ENCODE peak calls at places on chromosomes 16 and 17, in eight cellular contexts. X is astrocyte of the spinal cord, V is heart left ventricle, B is HFF-Myc, R is fibroblast of pulmonary artery, P is fibroblast of the aortic adventitia, I is colonic mucosa, F is mucosa of descending colon. Z is an unnamed sample.

GRCh38 chr17:32331243-32332040 is 10.5 kb downstream of the C17orf75 start:
- DNase-seq in F (no peak), R (no peak), V (no peak), B (no peak), I (no peak), X (no peak), P (no peak), Z (no peak)

GRCh38 chr16:50631249-50631984 is 49.7 kb downstream of the SNX20 start:
- DNase-seq in X (no peak), V (no peak), I (no peak), P (no peak), F (no peak), R (no peak), B (no peak), Z (no peak)

GRCh38 chr17:62110923-62111484 is 45.9 kb upstream of the MED13 start:
- DNase-seq in X (no peak), F (peak; percentile 38), R (no peak), V (no peak), B (no peak), I (peak; percentile 47), P (no peak), Z (no peak)

GRCh38 chr17:32461853-32462617 is 17.7 kb downstream of the PSMD11 start:
- DNase-seq in X (peak; percentile 55), V (peak; percentile 32), I (peak; percentile 60), P (peak; percentile 63), B (no peak), R (peak; percentile 67), F (peak; percentile 78), Z (no peak)

GRCh38 chr17:73088561-73088960 is 3.9 kb downstream of the SLC39A11 start:
- DNase-seq in I (no peak), P (no peak), F (no peak), R (no peak), X (no peak), B (no peak), V (no peak), Z (no peak)

GRCh38 chr17:50027639-50028206 is 28.2 kb upstream of the ITGA3 start:
- DNase-seq in X (peak; percentile 96), I (peak; percentile 56), B (peak; percentile 78), R (peak; percentile 93), P (peak; percentile 86), V (peak; percentile 56), F (peak; percentile 54), Z (peak; percentile 63)

GRCh38 chr17:8056976-8057625 is 18.2 kb downstream of the ALOX15B start:
- DNase-seq in V (no peak), P (no peak), B (no peak), R (no peak), F (no peak), I (no peak), X (no peak), Z (no peak)

GRCh38 chr16:67169642-67170167 is 633 bp upstream of the NOL3 start:
- DNase-seq in F (no peak), R (no peak), P (no peak), I (peak; percentile 58), V (no peak), X (no peak), B (no peak), Z (no peak)

GRCh38 chr17:8057691-8058114 is 18.8 kb downstream of the ALOX15B start:
- DNase-seq in V (no peak), B (peak; percentile 78), X (peak; percentile 71), I (peak; percentile 48), F (peak; percentile 63), R (peak; percentile 89), P (peak; percentile 84), Z (peak; percentile 40)

GRCh38 chr17:19460695-19461094 is 49.7 kb downstream of the RNF112 start:
- DNase-seq in P (peak; percentile 54), X (no peak), V (no peak), R (no peak), F (peak; percentile 41), B (no peak), I (peak; percentile 38), Z (no peak)

GRCh38 chr17:60720763-60721531 is 43.3 kb downstream of the BCAS3 start:
- DNase-seq in R (peak; percentile 86), I (peak; percentile 50), B (peak; percentile 49), P (peak; percentile 85), F (peak; percentile 70), X (peak; percentile 72), V (peak; percentile 18), Z (peak; percentile 41)

GRCh38 chr16:65121870-65122723 is at the start of gene CDH11:
- DNase-seq in R (peak; percentile 89), P (peak; percentile 89), V (peak; percentile 67), X (peak; percentile 91), B (no peak), F (no peak), I (peak; percentile 37), Z (peak; percentile 70)

GRCh38 chr17:50613596-50613995 is 21.1 kb upstream of the ABCC3 start:
- DNase-seq in X (no peak), P (peak; percentile 14), B (no peak), R (no peak), F (no peak), V (no peak), I (no peak), Z (no peak)

GRCh38 chr17:48612456-48612853 is 1.6 kb upstream of the HOXB7 start:
- DNase-seq in I (no peak), P (no peak), X (peak; percentile 61), B (no peak), R (no peak), V (no peak), F (no peak), Z (no peak)

GRCh38 chr17:29590261-29590978 is 972 bp upstream of the GIT1 start:
- DNase-seq in X (peak; percentile 53), F (peak; percentile 28), P (peak; percentile 66), B (no peak), I (no peak), R (peak; percentile 36), V (no peak), Z (no peak)

GRCh38 chr17:35087731-35088646 is 24.5 kb upstream of the RFFL start:
- DNase-seq in R (peak; percentile 52), V (peak; percentile 55), F (peak; percentile 84), B (no peak), I (peak; percentile 83), P (peak; percentile 49), X (peak; percentile 53), Z (no peak)
- TF ChIP-seq CTCF in R (peak; percentile 6), V (no peak), F (no peak), B (no peak), I (no peak), P (peak; percentile 13), X (no peak), Z (no peak)

GRCh38 chr16:10937068-10937859 is 5.0 kb downstream of the DEXI start:
- DNase-seq in P (no peak), I (no peak), F (no peak), V (peak; percentile 44), R (no peak), B (no peak), X (no peak), Z (no peak)
- H3K4me3 ChIP-seq in P (peak overlapping the region; percentile 38), I (no peak overlapping the region), F (no peak overlapping the region), V (peak overlapping the region; percentile 33), R (no peak overlapping the region), B (no peak overlapping the region), X (no peak overlapping the region), Z (no peak overlapping the region)

GRCh38 chr16:704552-705380 is 835 bp downstream of the FBXL16 start:
- DNase-seq in B (no peak), R (no peak), X (no peak), V (no peak), I (no peak), P (no peak), F (no peak), Z (no peak)
- TF ChIP-seq CTCF in B (no peak), R (no peak), X (no peak), V (no peak), I (no peak), P (no peak), F (no peak), Z (no peak)

DNA sequence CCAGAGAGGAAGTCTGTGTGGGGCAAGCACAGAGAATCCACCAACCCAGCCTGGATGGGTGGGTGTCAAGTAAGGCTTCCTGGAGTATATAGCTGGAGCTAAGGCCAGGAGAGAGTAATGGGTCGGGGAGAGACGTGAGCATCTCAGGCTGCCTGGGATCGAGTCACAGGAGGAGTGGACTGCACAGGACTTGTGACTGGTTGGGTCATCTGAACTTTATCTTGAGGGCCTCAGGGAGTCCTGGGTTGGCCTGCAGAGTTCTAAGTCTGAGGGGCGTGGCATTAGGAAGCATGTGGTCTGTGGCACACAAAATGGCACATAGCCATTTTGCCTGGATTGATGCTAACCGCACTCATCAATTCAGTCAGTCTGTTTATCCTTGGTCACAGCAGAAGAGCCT is 1.5 kb downstream of the PLA2G15 start:
- DNase-seq in I (no peak), V (peak; percentile 45), P (no peak), X (no peak), F (no peak), R (no peak), B (no peak), Z (no peak)
- H3K4me3 ChIP-seq in I (no peak overlapping the region), V (peak overlapping the region; percentile 96), P (no peak overlapping the region), X (no peak overlapping the region), F (no peak overlapping the region), R (no peak overlapping the region), B (no peak overlapping the region), Z (no peak overlapping the region)

DNA sequence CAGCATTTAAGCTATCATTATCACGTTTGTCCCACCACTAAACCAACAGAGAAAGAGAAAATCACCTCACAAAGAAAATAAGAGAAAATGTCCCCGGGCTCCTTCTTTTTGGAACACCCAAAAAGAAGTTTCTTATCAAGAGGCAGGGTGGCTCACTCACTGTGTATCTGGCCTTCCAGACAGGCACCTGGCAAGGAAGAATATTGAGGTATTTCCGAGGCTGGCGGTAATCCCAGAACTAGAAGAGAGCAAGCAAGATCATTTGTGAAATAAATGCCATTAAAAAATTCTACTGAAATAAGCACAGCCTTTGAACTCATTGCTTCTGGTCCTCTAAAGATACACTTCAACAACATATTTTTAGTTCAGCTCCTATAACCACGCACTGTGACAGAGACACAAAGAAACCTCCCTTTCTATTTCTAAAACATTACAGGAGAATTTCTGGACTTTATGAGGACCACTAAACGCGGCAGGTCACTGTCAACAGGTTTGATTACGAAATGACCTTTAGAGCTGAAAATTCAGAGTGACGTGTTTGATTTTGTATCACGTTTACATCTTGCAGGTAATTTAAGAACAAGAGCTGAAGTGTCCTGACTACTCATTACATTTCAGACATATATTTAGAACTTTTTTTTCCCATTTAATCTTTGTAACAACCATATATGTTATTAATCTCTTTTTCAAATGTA is 61.0 kb downstream of the WDR59 start:
- DNase-seq in V (no peak), X (no peak), B (no peak), P (peak; percentile 41), R (peak; percentile 12), I (no peak), F (no peak), Z (no peak)
- TF ChIP-seq CTCF in V (no peak), X (no peak), B (no peak), P (no peak), R (no peak), I (no peak), F (no peak), Z (no peak)

DNA sequence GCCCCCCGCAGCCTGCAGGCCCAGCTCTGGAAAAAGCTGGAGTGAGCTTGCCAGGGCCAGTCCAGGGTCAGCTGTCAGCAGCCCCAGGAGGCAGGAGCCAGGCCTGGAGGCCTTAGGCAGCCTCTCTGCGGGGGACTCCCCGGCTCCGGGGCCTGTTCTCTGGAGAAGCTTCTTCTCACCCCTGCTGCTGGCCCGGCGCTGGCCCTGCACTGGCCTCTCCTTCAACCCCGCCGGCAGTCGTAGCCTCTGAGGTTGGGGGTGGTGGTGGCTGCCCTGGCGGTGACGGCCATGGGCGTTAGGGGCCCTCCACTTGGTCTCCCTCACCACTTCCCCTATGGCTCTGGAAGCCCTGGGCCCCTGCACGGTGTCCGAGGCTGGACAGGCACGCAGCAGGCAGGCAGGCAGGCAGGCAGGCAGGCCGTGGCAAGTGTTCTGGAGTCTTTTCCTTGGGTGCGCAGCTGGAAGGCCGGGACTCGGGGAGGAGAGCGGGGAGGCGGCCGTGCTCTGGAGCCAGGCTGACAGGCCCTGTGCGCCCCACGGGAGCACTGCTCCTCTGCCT is 2.1 kb downstream of the FOXF1 start:
- DNase-seq in R (no peak), P (no peak), V (no peak), B (no peak), I (no peak), X (no peak), F (no peak), Z (no peak)
- H3K4me3 ChIP-seq in R (peak overlapping the region; percentile 55), P (peak overlapping the region; percentile 69), V (peak overlapping the region; percentile 63), B (peak overlapping the region; percentile 78), I (peak overlapping the region; percentile 52), X (peak overlapping the region; percentile 60), F (peak overlapping the region; percentile 36), Z (peak overlapping the region; percentile 73)